ENCODE peak calls at places on chromosomes 6 and 20, in seven cellular contexts. N, X, F, S, Q, G and H are unnamed samples.

GRCh38 chr20:17442588-17442987 is 88.6 kb downstream of the BFSP1 start:
- DNase-seq in Q (no peak), F (no peak), G (no peak), N (no peak), S (no peak), X (no peak), H (no peak)

GRCh38 chr6:160979063-160979708 is 12.4 kb upstream of the MAP3K4 start:
- DNase-seq in Q (no peak), G (no peak), F (peak; percentile 69), N (no peak), X (no peak), S (no peak), H (no peak)

GRCh38 chr20:46150982-46151381 is 32.9 kb downstream of the CD40 start:
- DNase-seq in F (no peak), S (no peak), X (no peak), G (no peak), N (no peak), Q (no peak), H (no peak)

GRCh38 chr20:64164123-64164836 is at the start of gene MYT1:
- DNase-seq in Q (no peak), X (no peak), F (no peak), G (peak; percentile 93), N (no peak), S (no peak), H (no peak)

GRCh38 chr6:147806697-147807096 is 298.2 kb downstream of the SAMD5 start:
- DNase-seq in G (no peak), Q (no peak), N (no peak), F (no peak), S (no peak), X (no peak), H (no peak)

GRCh38 chr6:109271622-109272021 is 110.6 kb downstream of the CD164 start:
- DNase-seq in N (no peak), X (no peak), G (no peak), F (no peak), Q (no peak), S (no peak), H (no peak)

GRCh38 chr20:36929290-36929689 is 22.2 kb downstream of the SAMHD1 start:
- DNase-seq in S (no peak), G (no peak), F (peak; percentile 52), Q (no peak), N (no peak), X (no peak), H (no peak)

GRCh38 chr20:9054176-9054575 is 14.7 kb upstream of the PLCB4 start:
- DNase-seq in S (no peak), X (no peak), F (peak; percentile 54), G (no peak), N (no peak), Q (no peak), H (no peak)

GRCh38 chr6:160513836-160514235 is 150.2 kb downstream of the LPA start:
- DNase-seq in N (no peak), X (no peak), G (no peak), Q (no peak), F (no peak), S (no peak), H (no peak)

GRCh38 chr20:20557406-20557805 is 155.0 kb downstream of the RALGAPA2 start:
- DNase-seq in S (no peak), N (no peak), X (no peak), F (no peak), Q (no peak), G (no peak), H (no peak)

GRCh38 chr20:33944914-33945313 is 48.8 kb upstream of the RALY start:
- DNase-seq in Q (no peak), F (no peak), G (no peak), S (no peak), N (no peak), X (no peak), H (no peak)

GRCh38 chr6:68575765-68576439 is 59.2 kb upstream of the ADGRB3 start:
- DNase-seq in G (peak; percentile 60), F (peak; percentile 41), N (no peak), X (no peak), S (no peak), Q (no peak), H (no peak)

GRCh38 chr20:40393161-40393560 is 295.9 kb downstream of the MAFB start:
- DNase-seq in Q (peak; percentile 40), G (no peak), N (no peak), X (no peak), F (no peak), S (no peak), H (no peak)

GRCh38 chr6:14165091-14165490 is 47.5 kb downstream of the CD83 start:
- DNase-seq in X (no peak), Q (no peak), F (peak; percentile 68), N (no peak), G (no peak), S (no peak), H (no peak)

GRCh38 chr6:138007014-138007472 is 100.2 kb downstream of the PERP start:
- DNase-seq in Q (peak; percentile 26), N (no peak), F (peak; percentile 31), G (peak; percentile 16), X (no peak), S (no peak), H (no peak)

GRCh38 chr6:136614994-136615393 is 64.8 kb upstream of the MAP7 start:
- DNase-seq in F (no peak), N (no peak), G (no peak), Q (no peak), S (no peak), X (no peak), H (no peak)

GRCh38 chr6:84249724-84250123 is 22.3 kb upstream of the CEP162 start:
- DNase-seq in G (no peak), N (no peak), S (no peak), Q (no peak), F (peak; percentile 4), X (no peak), H (no peak)

GRCh38 chr6:170286246-170286933 is 4.5 kb downstream of the DLL1 start:
- DNase-seq in N (no peak), Q (no peak), S (no peak), X (no peak), G (peak; percentile 78), F (no peak), H (no peak)

GRCh38 chr6:80638222-80639055 is 532.0 kb downstream of the BCKDHB start:
- DNase-seq in Q (peak; percentile 93), X (peak; percentile 74), G (no peak), S (no peak), F (peak; percentile 97), N (no peak), H (no peak)

GRCh38 chr6:150028799-150029198 is 3.5 kb upstream of the RAET1L start:
- DNase-seq in N (no peak), Q (no peak), F (no peak), G (no peak), S (no peak), X (no peak), H (no peak)

GRCh38 chr6:18110160-18110559 is 12.3 kb downstream of the NHLRC1 start:
- DNase-seq in G (no peak), Q (no peak), X (no peak), S (no peak), N (no peak), F (no peak), H (no peak)

GRCh38 chr20:2112910-2113309 is 11.3 kb downstream of the STK35 start:
- DNase-seq in G (no peak), N (no peak), S (no peak), Q (no peak), X (no peak), F (no peak), H (no peak)

GRCh38 chr6:143397229-143398222 is 53.0 kb downstream of the ADAT2 start:
- DNase-seq in X (no peak), F (peak; percentile 21), G (no peak), N (peak; percentile 63), Q (peak; percentile 75), S (no peak), H (peak; percentile 48)

GRCh38 chr6:150291968-150292710 is 76.7 kb upstream of the IYD start:
- DNase-seq in S (no peak), X (no peak), G (no peak), Q (no peak), F (no peak), N (no peak), H (no peak)

GRCh38 chr6:7833753-7834075 is 76.9 kb downstream of the TXNDC5 start:
- DNase-seq in G (no peak), S (no peak), F (no peak), X (no peak), Q (no peak), N (no peak), H (no peak)

GRCh38 chr6:84135291-84135690 is 92.2 kb downstream of the CEP162 start:
- DNase-seq in X (no peak), S (no peak), G (no peak), Q (no peak), N (no peak), F (no peak), H (no peak)

GRCh38 chr6:46015119-46015968 is at the start of gene CLIC5:
- DNase-seq in G (peak; percentile 16), S (no peak), Q (peak; percentile 52), N (peak; percentile 21), F (no peak), X (no peak), H (no peak)

GRCh38 chr6:137155830-137156229 is 17.6 kb downstream of the IL22RA2 start:
- DNase-seq in S (no peak), X (no peak), G (no peak), F (peak; percentile 6), N (peak; percentile 39), Q (peak; percentile 63), H (no peak)

GRCh38 chr20:63242736-63243135 is 7.0 kb downstream of the BIRC7 start:
- DNase-seq in F (no peak), S (no peak), Q (no peak), G (no peak), N (no peak), X (no peak), H (no peak)

GRCh38 chr6:71349395-71349794 is 60.8 kb downstream of the OGFRL1 start:
- DNase-seq in N (no peak), S (no peak), Q (no peak), F (peak; percentile 72), X (no peak), G (peak; percentile 20), H (no peak)

GRCh38 chr6:154267508-154268106 is 89.0 kb downstream of the IPCEF1 start:
- DNase-seq in G (no peak), Q (no peak), S (no peak), X (no peak), F (no peak), N (no peak), H (no peak)

GRCh38 chr20:4045741-4046140 is 30.4 kb upstream of the RNF24 start:
- DNase-seq in S (no peak), F (no peak), X (no peak), N (no peak), G (no peak), Q (no peak), H (no peak)